ENCODE peak calls at places on chromosomes 12 and 14, in five cellular contexts. One of them, this sample, is unnamed.

GRCh38 chr12:22215467-22216253 is 118.8 kb downstream of the ST8SIA1 start:
- DNase-seq in WTC11: no peak
- DNase-seq in K562: no peak
- DNase-seq in H1: no peak
- DNase-seq in HepG2: no peak
- DNase-seq in this sample: no peak

GRCh38 chr12:79934309-79935020 is 432 bp downstream of the PPP1R12A start:
- DNase-seq in WTC11: peak; percentile 72
- DNase-seq in K562: peak; percentile 55
- DNase-seq in H1: peak; percentile 9
- DNase-seq in HepG2: peak; percentile 17
- DNase-seq in this sample: no peak

GRCh38 chr12:13744566-13744965 is 236.8 kb downstream of the GRIN2B start:
- DNase-seq in WTC11: no peak
- DNase-seq in K562: no peak
- DNase-seq in H1: no peak
- DNase-seq in HepG2: no peak
- DNase-seq in this sample: no peak

GRCh38 chr12:96211989-96212388 is 17.8 kb downstream of the ELK3 start:
- DNase-seq in WTC11: no peak
- DNase-seq in K562: no peak
- DNase-seq in H1: no peak
- DNase-seq in HepG2: no peak
- DNase-seq in this sample: no peak

GRCh38 chr12:132710062-132710421 is 600 bp upstream of the PGAM5 start:
- DNase-seq in WTC11: peak; percentile 44
- DNase-seq in K562: peak; percentile 46
- DNase-seq in H1: no peak
- DNase-seq in HepG2: no peak
- DNase-seq in this sample: no peak

GRCh38 chr12:124910561-124911478 is 3.6 kb downstream of the UBC start:
- DNase-seq in WTC11: no peak
- DNase-seq in K562: no peak
- DNase-seq in H1: no peak
- DNase-seq in HepG2: no peak
- DNase-seq in this sample: no peak

GRCh38 chr12:109608270-109608669 is 34.7 kb downstream of the MVK start:
- DNase-seq in WTC11: no peak
- DNase-seq in K562: no peak
- DNase-seq in H1: no peak
- DNase-seq in HepG2: no peak
- DNase-seq in this sample: no peak

GRCh38 chr12:74689071-74689655 is 151.5 kb downstream of the ATXN7L3B start:
- DNase-seq in WTC11: no peak
- DNase-seq in K562: peak; percentile 6
- DNase-seq in H1: no peak
- DNase-seq in HepG2: peak; percentile 20
- DNase-seq in this sample: no peak

GRCh38 chr12:12807970-12808702 is 5.0 kb upstream of the DDX47 start:
- DNase-seq in WTC11: no peak
- DNase-seq in K562: no peak
- DNase-seq in H1: no peak
- DNase-seq in HepG2: no peak
- DNase-seq in this sample: peak; percentile 80

GRCh38 chr12:129549656-129550055 is 354.2 kb downstream of the TMEM132D start:
- DNase-seq in WTC11: no peak
- DNase-seq in K562: no peak
- DNase-seq in H1: no peak
- DNase-seq in HepG2: no peak
- DNase-seq in this sample: no peak

GRCh38 chr14:95562892-95563685 is 28.2 kb downstream of the GLRX5 start:
- DNase-seq in WTC11: no peak
- DNase-seq in K562: no peak
- DNase-seq in H1: no peak
- DNase-seq in HepG2: peak; percentile 55
- DNase-seq in this sample: no peak

GRCh38 chr12:25347716-25348261 is 97.1 kb upstream of the KRAS start:
- DNase-seq in WTC11: no peak
- DNase-seq in K562: no peak
- DNase-seq in H1: no peak
- DNase-seq in HepG2: no peak
- DNase-seq in this sample: no peak

GRCh38 chr12:121240484-121241202 is 30.7 kb downstream of the P2RX4 start:
- DNase-seq in WTC11: peak; percentile 50
- DNase-seq in K562: peak; percentile 67
- DNase-seq in H1: no peak
- DNase-seq in HepG2: no peak
- DNase-seq in this sample: no peak

GRCh38 chr14:26863736-26864135 is 265.9 kb upstream of the NOVA1 start:
- DNase-seq in WTC11: no peak
- DNase-seq in K562: no peak
- DNase-seq in H1: no peak
- DNase-seq in HepG2: no peak
- DNase-seq in this sample: no peak

GRCh38 chr12:116508145-116509121 is 50.7 kb upstream of the MAP1LC3B2 start:
- DNase-seq in WTC11: peak; percentile 73
- DNase-seq in K562: peak; percentile 74
- DNase-seq in H1: no peak
- DNase-seq in HepG2: no peak
- DNase-seq in this sample: no peak

GRCh38 chr12:58774008-58774407 is 146.3 kb downstream of the LRIG3 start:
- DNase-seq in WTC11: no peak
- DNase-seq in K562: no peak
- DNase-seq in H1: no peak
- DNase-seq in HepG2: no peak
- DNase-seq in this sample: no peak

GRCh38 chr14:67186789-67187188 is 2.5 kb upstream of the GARIN2 start:
- DNase-seq in WTC11: no peak
- DNase-seq in K562: no peak
- DNase-seq in H1: no peak
- DNase-seq in HepG2: no peak
- DNase-seq in this sample: no peak

GRCh38 chr12:47901285-47902093 is 3.3 kb downstream of the VDR start:
- DNase-seq in WTC11: no peak
- DNase-seq in K562: no peak
- DNase-seq in H1: no peak
- DNase-seq in HepG2: no peak
- DNase-seq in this sample: no peak

GRCh38 chr14:97301931-97302559 is 504.9 kb downstream of the VRK1 start:
- DNase-seq in WTC11: no peak
- DNase-seq in K562: no peak
- DNase-seq in H1: no peak
- DNase-seq in HepG2: no peak
- DNase-seq in this sample: no peak

GRCh38 chr12:48069253-48069652 is 36.6 kb downstream of the SENP1 start:
- DNase-seq in WTC11: no peak
- DNase-seq in K562: no peak
- DNase-seq in H1: no peak
- DNase-seq in HepG2: no peak
- DNase-seq in this sample: no peak

GRCh38 chr14:69428289-69428998 is 30.0 kb downstream of the SLC39A9 start:
- DNase-seq in WTC11: no peak
- DNase-seq in K562: no peak
- DNase-seq in H1: no peak
- DNase-seq in HepG2: no peak
- DNase-seq in this sample: peak; percentile 60

GRCh38 chr14:91029451-91030217 is 30.8 kb downstream of the RPS6KA5 start:
- DNase-seq in WTC11: no peak
- DNase-seq in K562: no peak
- DNase-seq in H1: no peak
- DNase-seq in HepG2: no peak
- DNase-seq in this sample: no peak
- TF ChIP-seq ATF2 in WTC11: no peak
- TF ChIP-seq ATF2 in K562: no peak
- TF ChIP-seq ATF2 in H1: no peak
- TF ChIP-seq ATF2 in HepG2: no peak
- TF ChIP-seq ATF2 in this sample: no peak

DNA sequence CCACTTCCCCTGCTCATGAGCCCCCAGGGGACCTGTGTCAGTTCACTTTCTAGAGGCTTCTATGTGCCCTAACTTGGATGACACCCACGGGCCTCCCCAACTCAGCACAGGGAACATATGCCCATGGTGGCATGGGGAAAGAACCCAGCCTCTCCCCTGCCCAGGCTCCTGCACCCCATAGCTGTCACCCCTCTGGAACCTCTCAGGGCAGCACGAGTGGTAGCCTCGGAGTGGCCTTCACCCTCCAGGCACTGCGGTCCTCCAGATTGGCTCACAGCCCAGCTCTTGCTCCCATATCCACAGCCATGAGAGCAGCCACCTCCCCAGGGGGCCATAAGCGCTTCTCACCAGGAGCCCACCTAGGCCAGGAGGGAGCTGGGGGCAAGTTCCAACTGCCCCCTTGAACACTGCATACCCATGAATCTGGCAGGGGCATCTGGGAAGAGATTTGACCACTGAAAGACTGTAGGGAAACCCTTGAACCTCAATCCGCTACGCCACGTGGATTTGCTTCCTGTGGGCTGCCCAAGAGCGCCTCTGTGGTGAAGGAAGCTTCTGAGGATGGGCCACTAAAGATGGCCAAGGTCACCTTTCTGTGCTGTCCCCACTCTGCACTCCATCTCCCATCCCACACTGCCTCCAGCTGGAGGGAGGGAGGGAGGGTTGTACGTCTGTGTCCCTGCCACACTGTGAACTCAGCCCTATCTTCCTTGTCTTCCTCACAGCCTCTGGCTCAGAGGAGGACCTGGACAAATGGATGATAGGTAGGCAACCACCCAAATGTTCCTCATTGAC is 11.9 kb downstream of the PLD4 start:
- DNase-seq in WTC11: peak; percentile 4
- DNase-seq in K562: no peak
- DNase-seq in H1: no peak
- DNase-seq in HepG2: no peak
- DNase-seq in this sample: no peak
- TF ChIP-seq ATF2 in WTC11: no peak
- TF ChIP-seq ATF2 in K562: no peak
- TF ChIP-seq ATF2 in H1: no peak
- TF ChIP-seq ATF2 in HepG2: no peak
- TF ChIP-seq ATF2 in this sample: no peak

GRCh38 chr14:99318091-99318958 is 46.3 kb upstream of the BCL11B start:
- DNase-seq in WTC11: no peak
- DNase-seq in K562: no peak
- DNase-seq in H1: no peak
- DNase-seq in HepG2: peak; percentile 29
- DNase-seq in this sample: no peak
- TF ChIP-seq ATF2 in WTC11: no peak
- TF ChIP-seq ATF2 in K562: no peak
- TF ChIP-seq ATF2 in H1: no peak
- TF ChIP-seq ATF2 in HepG2: no peak
- TF ChIP-seq ATF2 in this sample: no peak

GRCh38 chr12:84056-84455 is 17.5 kb downstream of the IQSEC3 start:
- DNase-seq in WTC11: no peak
- DNase-seq in K562: no peak
- DNase-seq in H1: no peak
- DNase-seq in HepG2: no peak
- DNase-seq in this sample: no peak
- TF ChIP-seq ATF2 in WTC11: no peak
- TF ChIP-seq ATF2 in K562: no peak
- TF ChIP-seq ATF2 in H1: no peak
- TF ChIP-seq ATF2 in HepG2: no peak
- TF ChIP-seq ATF2 in this sample: no peak

GRCh38 chr12:66071556-66071955 is 59.0 kb downstream of the LLPH start:
- DNase-seq in WTC11: no peak
- DNase-seq in K562: no peak
- DNase-seq in H1: no peak
- DNase-seq in HepG2: no peak
- DNase-seq in this sample: no peak
- TF ChIP-seq ATF2 in WTC11: no peak
- TF ChIP-seq ATF2 in K562: no peak
- TF ChIP-seq ATF2 in H1: no peak
- TF ChIP-seq ATF2 in HepG2: no peak
- TF ChIP-seq ATF2 in this sample: no peak

DNA sequence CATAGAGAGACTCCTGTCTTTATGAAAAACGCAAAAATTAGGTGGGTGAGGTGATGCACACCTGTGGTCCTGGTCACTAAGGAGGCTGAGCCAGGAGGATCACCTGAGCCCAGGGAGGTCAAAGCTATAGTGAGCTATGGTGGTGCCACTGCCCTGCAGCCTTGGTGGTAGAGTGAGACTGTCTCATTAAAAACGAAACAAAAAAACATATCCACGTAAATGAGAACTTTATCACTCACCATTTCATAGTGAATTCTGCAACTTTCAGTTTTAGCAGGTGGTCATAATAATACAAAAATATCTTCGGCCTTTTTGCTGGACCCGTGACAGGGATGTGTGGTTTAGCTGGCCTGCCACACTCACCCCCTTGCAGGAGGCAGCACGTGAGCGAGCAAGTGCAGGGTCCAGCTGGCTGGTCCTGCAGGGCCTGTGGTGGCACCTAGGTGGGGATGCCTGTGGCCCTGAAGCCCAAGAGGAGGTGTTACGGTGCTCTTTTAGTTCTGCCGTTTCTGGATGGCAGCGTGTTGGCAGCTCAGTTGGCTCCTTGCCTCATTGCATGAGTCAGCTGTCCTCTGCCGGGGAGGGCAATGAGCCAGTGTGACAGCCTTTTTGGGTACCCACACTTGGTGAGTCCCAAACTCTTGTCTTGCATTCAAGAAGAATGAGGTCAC is 1330.7 kb upstream of the TMEM132C start:
- DNase-seq in WTC11: no peak
- DNase-seq in K562: no peak
- DNase-seq in H1: no peak
- DNase-seq in HepG2: no peak
- DNase-seq in this sample: peak; percentile 7
- TF ChIP-seq ATF2 in WTC11: no peak
- TF ChIP-seq ATF2 in K562: no peak
- TF ChIP-seq ATF2 in H1: no peak
- TF ChIP-seq ATF2 in HepG2: no peak
- TF ChIP-seq ATF2 in this sample: no peak

GRCh38 chr12:5210918-5211290 is 167.2 kb downstream of the KCNA5 start:
- DNase-seq in WTC11: no peak
- DNase-seq in K562: no peak
- DNase-seq in H1: no peak
- DNase-seq in HepG2: no peak
- DNase-seq in this sample: no peak
- TF ChIP-seq ATF2 in WTC11: no peak
- TF ChIP-seq ATF2 in K562: no peak
- TF ChIP-seq ATF2 in H1: no peak
- TF ChIP-seq ATF2 in HepG2: no peak
- TF ChIP-seq ATF2 in this sample: no peak

GRCh38 chr12:202081-202731 is 11.8 kb downstream of the SLC6A12 start:
- DNase-seq in WTC11: peak; percentile 64
- DNase-seq in K562: no peak
- DNase-seq in H1: no peak
- DNase-seq in HepG2: no peak
- DNase-seq in this sample: no peak
- TF ChIP-seq ATF2 in WTC11: no peak
- TF ChIP-seq ATF2 in K562: no peak
- TF ChIP-seq ATF2 in H1: no peak
- TF ChIP-seq ATF2 in HepG2: no peak
- TF ChIP-seq ATF2 in this sample: no peak

This sample was measured in GM12878.